ENCODE peak calls at places on chromosome 4, in nine cellular contexts. P, X, V, L, Q, A, K, S and R are unnamed samples.
A peak's percentile ranks its signal among the peaks of the same experiment; 100 is the strongest.

GRCh38 chr4:108172780-108173598 is 4.3 kb upstream of the LEF1 start:
- DNase-seq in P (peak; percentile 72), X (peak; percentile 20), V (no peak), L (peak; percentile 67), Q (peak; percentile 72), A (no peak), K (no peak), S (peak; percentile 23), R (no peak)

GRCh38 chr4:115505326-115505725 is 391.9 kb upstream of the NDST4 start:
- DNase-seq in P (no peak), X (no peak), V (no peak), L (no peak), Q (no peak), A (no peak), K (no peak), S (no peak), R (no peak)

GRCh38 chr4:132998585-132999230 is 150.4 kb upstream of the PCDH10 start:
- DNase-seq in P (no peak), X (no peak), V (no peak), L (no peak), Q (no peak), A (no peak), K (no peak), S (no peak), R (no peak)

GRCh38 chr4:41477200-41477910 is 60.6 kb upstream of the LIMCH1 start:
- DNase-seq in P (no peak), X (no peak), V (no peak), L (no peak), Q (no peak), A (no peak), K (no peak), S (no peak), R (no peak)

GRCh38 chr4:189124149-189124758 is 816.4 kb upstream of the FRG1 start:
- DNase-seq in P (no peak), X (peak; percentile 15), V (no peak), L (peak; percentile 8), Q (peak; percentile 64), A (no peak), K (peak; percentile 30), S (peak; percentile 41), R (no peak)

GRCh38 chr4:55069248-55069647 is 56.1 kb downstream of the KDR start:
- DNase-seq in P (no peak), X (no peak), V (no peak), L (peak; percentile 47), Q (no peak), A (peak; percentile 18), K (no peak), S (no peak), R (no peak)

GRCh38 chr4:14375816-14376215 is 626.5 kb upstream of the CPEB2 start:
- DNase-seq in P (no peak), X (no peak), V (no peak), L (peak; percentile 54), Q (no peak), A (no peak), K (no peak), S (no peak), R (no peak)

GRCh38 chr4:173074501-173074946 is 94.1 kb upstream of the GALNT7 start:
- DNase-seq in P (no peak), X (no peak), V (no peak), L (peak; percentile 97), Q (no peak), A (no peak), K (peak; percentile 93), S (no peak), R (no peak)

GRCh38 chr4:118281611-118282442 is 71.0 kb downstream of the PRSS12 start:
- DNase-seq in P (peak; percentile 69), X (no peak), V (no peak), L (peak; percentile 71), Q (no peak), A (no peak), K (peak; percentile 31), S (peak; percentile 37), R (no peak)

GRCh38 chr4:8215641-8216442 is 16.8 kb downstream of the SH3TC1 start:
- DNase-seq in P (peak; percentile 67), X (no peak), V (no peak), L (no peak), Q (no peak), A (no peak), K (no peak), S (no peak), R (no peak)

GRCh38 chr4:6876440-6876839 is 33.2 kb upstream of the TBC1D14 start:
- DNase-seq in P (no peak), X (no peak), V (no peak), L (peak; percentile 57), Q (no peak), A (no peak), K (no peak), S (no peak), R (no peak)

GRCh38 chr4:1151541-1151940 is 20.8 kb downstream of the SPON2 start:
- DNase-seq in P (peak; percentile 76), X (no peak), V (no peak), L (no peak), Q (no peak), A (no peak), K (no peak), S (no peak), R (no peak)

GRCh38 chr4:40502220-40502619 is 127.4 kb downstream of the RBM47 start:
- DNase-seq in P (no peak), X (no peak), V (no peak), L (no peak), Q (no peak), A (no peak), K (peak; percentile 41), S (no peak), R (no peak)

GRCh38 chr4:70706516-70706915 is 15.2 kb upstream of the RUFY3 start:
- DNase-seq in P (no peak), X (no peak), V (no peak), L (peak; percentile 24), Q (no peak), A (no peak), K (no peak), S (no peak), R (no peak)

GRCh38 chr4:24932831-24933230 is 20.0 kb upstream of the CCDC149 start:
- DNase-seq in P (no peak), X (no peak), V (no peak), L (peak; percentile 80), Q (no peak), A (no peak), K (no peak), S (no peak), R (no peak)

GRCh38 chr4:168815373-168816345 is 194.4 kb downstream of the CBR4 start:
- DNase-seq in P (no peak), X (no peak), V (no peak), L (peak; percentile 86), Q (no peak), A (no peak), K (no peak), S (no peak), R (no peak)

GRCh38 chr4:79678472-79679202 is 270.6 kb upstream of the GK2 start:
- DNase-seq in P (no peak), X (no peak), V (no peak), L (peak; percentile 74), Q (peak; percentile 21), A (no peak), K (peak; percentile 21), S (no peak), R (no peak)

GRCh38 chr4:15935504-15936392 is 2.8 kb downstream of the FGFBP1 start:
- DNase-seq in P (no peak), X (no peak), V (no peak), L (no peak), Q (no peak), A (no peak), K (no peak), S (no peak), R (no peak)

DNA sequence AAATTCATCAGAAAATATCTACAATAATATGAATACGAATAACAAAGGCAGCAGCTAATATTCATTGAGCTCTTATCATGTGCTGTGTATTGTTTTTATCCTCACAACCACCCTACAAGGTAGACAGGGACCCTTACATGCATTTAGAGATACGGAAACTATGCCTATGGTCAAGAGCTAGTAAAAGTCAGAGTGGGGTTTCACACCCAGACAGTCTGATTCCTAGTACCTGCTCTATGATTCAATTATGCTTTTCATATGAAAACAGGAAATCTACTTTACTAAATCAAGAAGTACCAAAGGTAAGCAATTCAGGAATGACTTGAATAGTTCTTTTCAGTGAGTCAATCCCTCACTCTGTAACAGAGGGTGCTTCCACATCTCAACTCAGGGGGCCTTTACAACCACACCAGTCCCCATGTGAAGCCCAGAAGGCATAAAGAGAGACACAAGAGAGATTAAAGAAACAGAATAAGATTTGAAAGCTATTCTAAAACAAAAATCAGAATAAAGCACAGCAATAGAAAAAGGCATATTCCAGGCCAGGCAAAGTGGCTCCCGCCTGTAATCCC is 191.4 kb downstream of the PPP3CA start:
- DNase-seq in P (no peak), X (no peak), V (no peak), L (no peak), Q (no peak), A (no peak), K (no peak), S (no peak), R (no peak)
- H3K27ac ChIP-seq in P (no peak overlapping the region), X (peak overlapping the region; percentile 31), V (peak overlapping the region; percentile 65), L (no peak overlapping the region), Q (no peak overlapping the region), A (no peak overlapping the region), K (no peak overlapping the region), S (no peak overlapping the region), R (no peak overlapping the region)

DNA sequence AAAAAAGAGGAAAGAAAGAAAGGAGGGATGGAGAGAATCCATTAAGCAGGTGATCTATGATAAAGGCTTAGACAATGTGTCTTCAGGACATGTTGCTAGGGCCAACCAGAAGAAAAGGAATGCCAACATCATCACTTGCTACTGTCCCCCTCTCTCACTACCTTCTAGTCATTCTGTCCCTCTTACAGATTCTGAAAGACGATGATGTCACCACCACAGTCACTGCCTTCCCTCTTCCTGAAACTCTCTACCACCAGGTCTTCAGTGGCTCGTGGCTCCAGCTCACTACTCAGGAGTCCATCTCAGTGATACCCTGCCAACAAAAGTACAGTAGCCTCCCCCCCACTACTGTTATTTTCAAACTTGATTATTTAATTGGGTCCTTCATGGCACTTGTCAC is 64.0 kb downstream of the KCNIP4 start:
- DNase-seq in P (no peak), X (no peak), V (no peak), L (no peak), Q (no peak), A (no peak), K (no peak), S (no peak), R (no peak)
- H3K27ac ChIP-seq in P (no peak overlapping the region), X (no peak overlapping the region), V (no peak overlapping the region), L (no peak overlapping the region), Q (no peak overlapping the region), A (no peak overlapping the region), K (no peak overlapping the region), S (no peak overlapping the region), R (no peak overlapping the region)

GRCh38 chr4:151233600-151233999 is 43.4 kb upstream of the PRSS48 start:
- DNase-seq in P (no peak), X (no peak), V (no peak), L (no peak), Q (no peak), A (no peak), K (no peak), S (no peak), R (no peak)
- H3K27ac ChIP-seq in P (no peak overlapping the region), X (peak overlapping the region; percentile 83), V (peak overlapping the region; percentile 13), L (no peak overlapping the region), Q (no peak overlapping the region), A (no peak overlapping the region), K (no peak overlapping the region), S (no peak overlapping the region), R (no peak overlapping the region)

DNA sequence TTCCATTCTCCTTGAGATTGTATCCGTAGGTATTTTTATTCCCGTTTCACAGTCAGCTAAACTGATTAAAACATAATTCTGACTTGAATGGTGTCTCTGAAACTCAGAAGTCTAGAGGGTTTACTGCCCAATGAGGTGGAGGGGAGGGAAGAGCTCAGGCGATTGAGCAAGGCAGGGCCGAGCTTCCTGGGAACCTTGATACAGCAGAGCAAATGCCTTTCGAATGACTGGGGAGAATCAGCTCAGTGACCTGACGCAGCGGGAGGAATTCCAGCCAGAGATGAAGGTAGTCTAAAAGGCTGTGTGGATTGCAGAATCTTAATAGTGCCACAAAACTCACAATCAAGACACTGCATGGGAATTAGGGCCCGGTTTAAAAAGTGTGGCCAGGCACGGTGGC is 233.6 kb downstream of the EVC2 start:
- DNase-seq in P (no peak), X (no peak), V (no peak), L (peak; percentile 73), Q (no peak), A (no peak), K (no peak), S (no peak), R (no peak)
- H3K27ac ChIP-seq in P (no peak overlapping the region), X (no peak overlapping the region), V (no peak overlapping the region), L (no peak overlapping the region), Q (no peak overlapping the region), A (no peak overlapping the region), K (no peak overlapping the region), S (no peak overlapping the region), R (no peak overlapping the region)